ENCODE peak calls at places on chromosomes 12 and 14, in five cellular contexts. U is mammary epithelial cell, M is HepG2, N is endothelial cell of umbilical vein, S is PC-3. P is an unnamed sample.

GRCh38 chr12:115044073-115044472 is 360.1 kb upstream of the TBX3 start:
- DNase-seq in U (no peak), M (no peak), N (no peak), S (peak), P (peak)

GRCh38 chr12:92002673-92003382 is 142.8 kb downstream of the BTG1 start:
- DNase-seq in U (no peak), M (peak), N (peak), S (no peak), P (no peak)

GRCh38 chr12:27366621-27367020 is 34.0 kb downstream of the BMAL2 start:
- DNase-seq in U (no peak), M (no peak), N (peak), S (peak), P (no peak)

GRCh38 chr12:95204141-95204866 is 13.0 kb downstream of the FGD6 start:
- DNase-seq in U (peak), M (no peak), N (peak), S (peak), P (peak)

GRCh38 chr14:103748539-103748867 is 32.9 kb downstream of the ZFYVE21 start:
- DNase-seq in U (no peak), M (no peak), N (no peak), S (no peak), P (no peak)

GRCh38 chr14:61472025-61472672 is 150.8 kb downstream of the PRKCH start:
- DNase-seq in U (peak), M (peak), N (peak), S (peak), P (no peak)

GRCh38 chr14:67749341-67750110 is 47.8 kb downstream of the RDH12 start:
- DNase-seq in U (no peak), M (no peak), N (no peak), S (no peak), P (no peak)

GRCh38 chr14:68628605-68629310 is 164.1 kb downstream of the ZFP36L1 start:
- DNase-seq in U (peak), M (peak), N (no peak), S (peak), P (peak)

GRCh38 chr12:63222582-63222981 is 71.6 kb upstream of the AVPR1A start:
- DNase-seq in U (no peak), M (no peak), N (no peak), S (no peak), P (no peak)

GRCh38 chr12:53560386-53560785 is 53.1 kb upstream of the NPFF start:
- DNase-seq in U (no peak), M (no peak), N (peak), S (no peak), P (no peak)

DNA sequence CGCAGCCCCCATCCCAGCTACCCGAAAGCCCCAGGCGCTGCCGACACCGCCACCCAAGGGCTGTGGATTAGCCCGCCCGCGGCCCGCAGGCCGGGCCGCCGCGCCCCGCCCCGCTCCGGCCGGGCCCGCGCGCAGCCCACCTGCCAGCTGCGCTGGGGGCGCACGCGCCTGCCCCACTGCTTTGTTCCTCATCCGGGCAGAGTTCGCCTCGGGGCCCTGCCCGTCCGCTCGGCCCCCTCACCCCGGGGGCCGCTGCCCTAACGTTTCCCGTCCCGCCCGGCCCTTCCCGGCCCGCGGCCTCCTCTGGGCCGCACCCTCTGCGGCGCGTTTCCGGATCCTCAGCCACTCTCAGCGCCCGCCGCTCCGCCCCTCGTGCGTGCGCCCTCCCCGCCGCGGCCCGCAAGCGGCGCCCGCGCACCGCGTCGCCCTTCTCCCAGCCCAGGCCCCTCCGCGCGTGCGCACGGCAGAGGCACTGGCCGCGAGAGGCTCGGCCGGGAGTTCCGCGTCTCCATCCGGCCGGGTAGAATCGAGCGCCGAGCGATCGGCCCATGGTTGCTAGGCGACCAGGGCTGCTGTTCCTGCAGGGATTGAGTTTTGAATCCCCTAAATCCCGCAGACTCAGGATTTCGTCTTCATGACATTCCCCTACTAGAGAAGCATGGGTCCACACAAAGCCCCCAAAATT is at the start of gene PRDM4:
- DNase-seq in U (peak), M (peak), N (peak), S (peak), P (peak)
- TF ChIP-seq CTCF in U (peak), M (peak), N (no peak), S (peak), P (no peak)

GRCh38 chr12:10669533-10669932 is 4.3 kb downstream of the STYK1 start:
- DNase-seq in U (no peak), M (no peak), N (peak), S (no peak), P (no peak)

GRCh38 chr12:10672231-10672868 is 1.5 kb downstream of the STYK1 start:
- DNase-seq in U (no peak), M (no peak), N (no peak), S (peak), P (peak)

GRCh38 chr12:10668526-10668925 is 5.3 kb downstream of the STYK1 start:
- DNase-seq in U (no peak), M (no peak), N (peak), S (no peak), P (no peak)

GRCh38 chr12:10673660-10674384 is at the start of gene STYK1:
- DNase-seq in U (peak), M (peak), N (peak), S (peak), P (peak)
- TF ChIP-seq EZH2 in U (no peak), M (no peak), N (no peak), S (no peak), P (no peak)

DNA sequence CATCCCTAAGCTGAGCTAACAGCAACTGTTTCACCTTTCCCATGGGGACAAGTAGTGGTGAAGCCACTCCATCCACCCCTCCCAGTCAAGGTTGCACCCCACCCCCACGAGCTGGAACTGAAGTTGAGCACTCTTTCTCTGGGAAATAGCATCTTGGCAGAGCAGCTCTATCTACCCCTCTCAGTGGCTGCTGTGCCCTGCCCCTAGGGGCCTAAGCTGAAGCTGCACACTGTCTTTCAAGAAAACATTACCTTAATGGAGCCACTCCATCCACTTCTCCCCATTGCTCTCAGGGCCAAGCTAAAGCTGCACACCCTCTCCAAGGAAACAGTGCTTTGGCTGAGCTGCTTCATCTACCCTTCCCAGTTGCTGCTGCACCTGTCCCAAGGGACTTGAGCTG is 170.6 kb upstream of the CCDC196 start:
- DNase-seq in U (no peak), M (no peak), N (no peak), S (no peak), P (peak)
- TF ChIP-seq CTCF in U (no peak), M (no peak), N (no peak), S (peak), P (peak)

GRCh38 chr12:26121323-26121740 is 3.5 kb downstream of the BHLHE41 start:
- DNase-seq in U (peak), M (no peak), N (no peak), S (peak), P (peak)

GRCh38 chr12:26123482-26123980 is 1.3 kb downstream of the BHLHE41 start:
- DNase-seq in U (no peak), M (no peak), N (peak), S (peak), P (no peak)

GRCh38 chr12:26122681-26123481 is 2.0 kb downstream of the BHLHE41 start:
- DNase-seq in U (peak), M (no peak), N (peak), S (peak), P (peak)

GRCh38 chr12:26120561-26121274 is 4.1 kb downstream of the BHLHE41 start:
- DNase-seq in U (peak), M (no peak), N (no peak), S (peak), P (no peak)

DNA sequence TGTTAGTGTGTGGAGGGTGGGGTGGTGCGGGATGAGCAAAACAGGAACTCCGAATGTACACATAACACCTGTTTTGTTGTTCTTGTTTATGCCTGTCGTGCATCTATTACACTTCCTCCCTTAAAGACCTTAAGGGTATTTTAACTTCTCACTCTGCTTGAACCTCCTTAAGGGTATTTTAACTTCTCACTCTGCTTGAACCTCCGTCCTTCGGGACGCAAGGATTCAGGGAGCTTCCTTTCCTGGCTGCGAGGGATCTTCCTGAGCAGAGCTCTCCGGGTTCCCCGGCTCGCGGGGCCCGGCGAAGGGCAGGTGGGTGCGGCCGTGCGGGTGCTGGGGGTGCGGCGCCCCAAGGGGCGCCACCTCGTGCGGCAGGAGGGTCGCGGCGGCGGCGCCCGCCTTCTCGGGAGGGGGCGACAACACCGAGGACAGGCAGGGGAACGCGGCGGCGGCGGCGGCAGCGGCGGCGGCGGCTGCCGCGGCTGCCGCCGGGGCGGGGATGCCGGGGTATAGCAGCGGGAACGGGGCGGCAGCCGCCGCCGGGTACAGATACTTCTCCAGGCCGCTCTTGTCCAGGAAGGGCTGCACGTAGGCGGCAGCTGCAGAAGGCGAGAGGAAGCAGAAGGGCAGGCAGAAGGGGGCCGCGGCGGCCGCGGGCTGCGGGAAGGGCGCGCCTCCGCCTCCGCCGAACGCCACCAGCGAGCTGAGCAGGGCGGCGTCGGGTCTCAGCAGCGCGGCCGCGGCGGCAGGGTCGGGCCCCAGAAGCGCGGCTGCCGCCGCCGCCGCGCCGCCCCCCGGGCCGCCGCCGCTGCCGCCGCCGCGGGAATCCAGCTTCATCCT is 2.8 kb downstream of the BHLHE41 start:
- DNase-seq in U (no peak), M (no peak), N (peak), S (peak), P (peak)
- TF ChIP-seq EZH2 in U (no peak), M (peak), N (no peak), S (no peak), P (peak)

GRCh38 chr14:85175556-85175955 is 354.4 kb upstream of the FLRT2 start:
- DNase-seq in U (no peak), M (no peak), N (no peak), S (no peak), P (no peak)
- TF ChIP-seq CTCF in U (no peak), M (no peak), N (no peak), S (no peak), P (no peak)

DNA sequence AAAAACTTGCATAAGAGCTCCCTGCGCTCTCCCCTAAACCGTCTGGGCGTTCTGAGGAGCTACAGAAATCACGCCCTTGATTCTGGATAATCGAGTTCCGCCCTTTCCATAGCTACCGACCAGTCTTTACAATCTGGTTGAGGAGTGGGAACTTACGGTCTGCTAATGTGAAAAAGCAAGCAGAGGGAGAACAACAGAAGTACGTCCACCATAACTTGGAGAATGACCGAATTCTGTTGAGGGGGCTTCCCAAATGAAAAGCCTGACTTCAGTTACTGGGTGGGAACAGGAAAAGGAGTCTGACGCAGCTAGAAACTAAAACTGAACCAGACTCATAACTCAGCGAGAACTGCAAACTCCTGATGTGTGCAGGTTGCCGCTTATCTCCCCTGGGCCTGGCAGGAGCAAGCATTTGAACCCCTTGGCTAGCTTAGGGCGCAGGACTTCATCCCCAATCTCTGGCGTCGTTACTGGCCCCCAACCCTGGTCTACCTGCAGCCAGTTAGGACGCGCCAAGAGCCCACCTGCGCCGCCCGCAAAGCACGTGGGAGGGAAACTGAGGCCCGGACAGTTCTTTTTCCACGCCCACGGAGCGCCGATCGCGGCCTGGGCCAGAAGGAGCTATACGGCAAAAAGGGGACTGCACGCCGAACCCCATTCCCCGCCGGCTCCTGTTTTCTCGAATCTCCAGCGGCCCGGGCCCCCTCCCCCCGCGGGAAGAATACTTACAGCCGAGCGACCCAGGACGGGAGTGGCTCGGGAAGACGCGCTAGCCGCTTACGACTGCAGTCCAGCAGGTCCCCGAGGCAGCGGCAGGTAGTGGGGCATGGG is 818 bp downstream of the LRIG3 start:
- DNase-seq in U (peak), M (peak), N (peak), S (peak), P (peak)
- TF ChIP-seq EZH2 in U (no peak), M (no peak), N (no peak), S (no peak), P (no peak)

DNA sequence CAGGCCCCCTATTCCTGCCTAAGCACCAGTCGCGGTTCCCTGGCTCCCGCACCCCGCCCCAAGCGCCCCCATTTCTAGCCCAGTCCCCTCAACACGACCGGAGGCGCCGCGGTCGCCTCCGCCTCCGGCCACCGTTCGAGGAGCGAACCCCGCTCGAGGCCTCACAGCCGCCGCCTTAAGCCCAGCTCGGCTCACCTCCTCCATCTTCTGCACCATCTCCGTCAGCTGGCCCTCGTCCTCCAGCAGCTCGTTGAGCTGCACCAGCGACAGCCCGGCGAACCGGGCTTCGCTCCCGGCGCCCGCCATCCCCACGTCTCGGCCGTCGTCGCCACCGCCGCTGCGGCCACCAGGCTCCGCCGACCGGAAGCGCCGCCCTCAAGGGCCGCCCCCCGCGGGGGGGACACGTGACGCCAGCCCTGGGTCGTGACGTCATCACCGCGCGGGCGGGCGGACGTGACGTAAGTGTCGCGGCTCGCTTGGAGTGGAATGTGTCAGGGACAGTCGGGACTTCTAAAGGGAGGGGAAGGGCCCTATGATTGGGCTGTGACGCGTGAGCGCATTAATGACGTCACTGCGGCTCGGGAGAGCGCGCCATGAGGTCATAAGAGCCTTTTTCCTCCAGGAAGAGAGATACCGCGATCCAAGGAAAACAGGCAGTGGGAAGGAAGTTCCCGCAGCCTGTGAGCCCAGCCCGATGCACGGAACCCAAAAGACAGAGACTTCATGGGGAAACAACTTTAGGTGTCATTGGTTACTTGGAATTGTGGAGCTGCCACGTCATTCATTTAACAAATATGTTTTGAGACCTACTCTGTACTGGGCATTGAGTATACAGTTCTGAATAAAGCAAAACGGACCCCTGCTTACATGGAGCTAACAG is at the start of gene VPS37B:
- DNase-seq in U (peak), M (peak), N (peak), S (peak), P (peak)
- TF ChIP-seq CTCF in U (no peak), M (no peak), N (no peak), S (no peak), P (no peak)

GRCh38 chr12:57476993-57477709 is 2.5 kb downstream of the ARHGAP9 start:
- DNase-seq in U (no peak), M (no peak), N (no peak), S (no peak), P (no peak)
- TF ChIP-seq EZH2 in U (no peak), M (no peak), N (no peak), S (no peak), P (no peak)